ENCODE peak calls at places on chromosomes 2 and 18, in eight cellular contexts. M, P, Z, E, F, D, U and Y are unnamed samples.
A peak's percentile ranks its signal among the peaks of the same experiment; 100 is the strongest.

GRCh38 chr2:102041351-102041750 is 49.6 kb downstream of the IL1R2 start:
- DNase-seq in M (no peak), P (peak; percentile 77), Z (no peak), E (peak; percentile 78), F (no peak), D (no peak), U (no peak), Y (no peak)

GRCh38 chr2:200247494-200247893 is 59.0 kb upstream of the SPATS2L start:
- DNase-seq in M (no peak), P (no peak), Z (no peak), E (peak; percentile 69), F (no peak), D (no peak), U (no peak), Y (no peak)

GRCh38 chr2:75801234-75801982 is 90.7 kb upstream of the GCFC2 start:
- DNase-seq in M (no peak), P (no peak), Z (no peak), E (no peak), F (no peak), D (no peak), U (no peak), Y (no peak)

GRCh38 chr2:86809481-86810121 is 18.9 kb upstream of the CD8A start:
- DNase-seq in M (no peak), P (no peak), Z (no peak), E (no peak), F (no peak), D (no peak), U (no peak), Y (no peak)

GRCh38 chr18:70330887-70331286 is 42.0 kb downstream of the SOCS6 start:
- DNase-seq in M (no peak), P (no peak), Z (no peak), E (no peak), F (no peak), D (no peak), U (no peak), Y (no peak)

GRCh38 chr18:60935046-60935445 is 398.2 kb upstream of the CDH20 start:
- DNase-seq in M (peak; percentile 9), P (no peak), Z (no peak), E (peak; percentile 28), F (no peak), D (no peak), U (no peak), Y (no peak)

GRCh38 chr2:203814661-203815540 is 52.7 kb upstream of the CTLA4 start:
- DNase-seq in M (peak; percentile 77), P (peak; percentile 50), Z (peak; percentile 44), E (peak; percentile 85), F (peak; percentile 65), D (peak; percentile 14), U (peak; percentile 41), Y (peak; percentile 79)

GRCh38 chr18:57437782-57438668 is 2.9 kb downstream of the ONECUT2 start:
- DNase-seq in M (peak; percentile 37), P (no peak), Z (no peak), E (peak; percentile 15), F (no peak), D (peak; percentile 76), U (no peak), Y (no peak)

GRCh38 chr2:83017366-83018090 is 1441.6 kb downstream of the SUCLG1 start:
- DNase-seq in M (no peak), P (no peak), Z (no peak), E (no peak), F (no peak), D (no peak), U (no peak), Y (no peak)

GRCh38 chr18:32021756-32022564 is 3.3 kb downstream of the RNF125 start:
- DNase-seq in M (no peak), P (no peak), Z (no peak), E (no peak), F (no peak), D (no peak), U (no peak), Y (no peak)

GRCh38 chr18:9147440-9148238 is 11.1 kb downstream of the ANKRD12 start:
- DNase-seq in M (peak; percentile 68), P (no peak), Z (no peak), E (peak; percentile 89), F (no peak), D (no peak), U (peak; percentile 33), Y (peak; percentile 79)

GRCh38 chr2:161370981-161371380 is 45.1 kb upstream of the TBR1 start:
- DNase-seq in M (no peak), P (no peak), Z (no peak), E (no peak), F (no peak), D (no peak), U (no peak), Y (no peak)

GRCh38 chr18:45780568-45780967 is 44.9 kb upstream of the SIGLEC15 start:
- DNase-seq in M (no peak), P (no peak), Z (no peak), E (peak; percentile 44), F (no peak), D (no peak), U (no peak), Y (no peak)

GRCh38 chr2:215434447-215435260 is 1.2 kb downstream of the FN1 start:
- DNase-seq in M (no peak), P (no peak), Z (no peak), E (peak; percentile 39), F (no peak), D (no peak), U (no peak), Y (no peak)

GRCh38 chr2:10490806-10491291 is 42.7 kb upstream of the ODC1 start:
- DNase-seq in M (no peak), P (no peak), Z (no peak), E (no peak), F (no peak), D (no peak), U (no peak), Y (no peak)

GRCh38 chr2:121530210-121530562 is 494 bp upstream of the RNU4ATAC start:
- DNase-seq in M (peak; percentile 63), P (peak; percentile 54), Z (no peak), E (no peak), F (peak; percentile 82), D (peak; percentile 57), U (peak; percentile 79), Y (no peak)

GRCh38 chr18:48007955-48008701 is 77.7 kb upstream of the SMAD2 start:
- DNase-seq in M (no peak), P (no peak), Z (no peak), E (no peak), F (peak; percentile 77), D (peak; percentile 85), U (peak; percentile 67), Y (peak; percentile 72)

GRCh38 chr18:67386028-67386427 is 130.5 kb downstream of the DSEL start:
- DNase-seq in M (peak; percentile 23), P (no peak), Z (no peak), E (peak; percentile 22), F (no peak), D (no peak), U (no peak), Y (peak; percentile 30)

GRCh38 chr2:136358576-136358975 is 240.6 kb upstream of the CXCR4 start:
- DNase-seq in M (no peak), P (no peak), Z (no peak), E (no peak), F (no peak), D (no peak), U (no peak), Y (no peak)

GRCh38 chr2:231482806-231483391 is 18.6 kb upstream of the NCL start:
- DNase-seq in M (peak; percentile 31), P (peak; percentile 66), Z (no peak), E (peak; percentile 56), F (peak; percentile 87), D (peak; percentile 61), U (peak; percentile 75), Y (peak; percentile 70)

GRCh38 chr2:207847807-207848544 is 78.3 kb upstream of the FZD5 start:
- DNase-seq in M (peak; percentile 8), P (peak; percentile 29), Z (no peak), E (no peak), F (peak; percentile 70), D (peak; percentile 46), U (peak; percentile 42), Y (peak; percentile 93)

GRCh38 chr2:216665717-216666116 is 29.6 kb downstream of the IGFBP5 start:
- DNase-seq in M (no peak), P (no peak), Z (no peak), E (no peak), F (no peak), D (peak; percentile 52), U (no peak), Y (peak; percentile 73)

GRCh38 chr2:120935339-120936313 is 200.0 kb downstream of the GLI2 start:
- DNase-seq in M (peak; percentile 80), P (no peak), Z (no peak), E (no peak), F (no peak), D (peak; percentile 30), U (no peak), Y (no peak)

GRCh38 chr2:171754254-171754939 is 67.1 kb downstream of the DYNC1I2 start:
- DNase-seq in M (no peak), P (no peak), Z (no peak), E (no peak), F (no peak), D (no peak), U (no peak), Y (no peak)

GRCh38 chr18:12283256-12283655 is 24.8 kb upstream of the TUBB6 start:
- DNase-seq in M (peak; percentile 54), P (no peak), Z (no peak), E (peak; percentile 34), F (no peak), D (no peak), U (no peak), Y (peak; percentile 53)

GRCh38 chr2:121362776-121363175 is 77.8 kb upstream of the TFCP2L1 start:
- DNase-seq in M (no peak), P (no peak), Z (no peak), E (no peak), F (no peak), D (no peak), U (no peak), Y (no peak)

GRCh38 chr2:239015769-239016675 is 168.1 kb downstream of the TWIST2 start:
- DNase-seq in M (no peak), P (peak; percentile 17), Z (no peak), E (no peak), F (no peak), D (no peak), U (no peak), Y (no peak)

GRCh38 chr2:49251251-49251650 is 96.9 kb upstream of the FSHR start:
- DNase-seq in M (no peak), P (no peak), Z (no peak), E (no peak), F (no peak), D (no peak), U (no peak), Y (no peak)
- TF ChIP-seq CTCF in M (no peak), P (no peak), Z (no peak), E (no peak), F (no peak), D (no peak), U (no peak), Y (no peak)

GRCh38 chr2:229921892-229922448 is at the start of gene TRIP12:
- DNase-seq in M (peak; percentile 95), P (peak; percentile 95), Z (peak; percentile 89), E (peak; percentile 98), F (peak; percentile 94), D (peak; percentile 86), U (peak; percentile 95), Y (peak; percentile 95)
- TF ChIP-seq CTCF in M (no peak), P (no peak), Z (no peak), E (no peak), F (no peak), D (no peak), U (no peak), Y (no peak)

GRCh38 chr2:501130-501529 is 176.1 kb downstream of the TMEM18 start:
- DNase-seq in M (peak; percentile 2), P (no peak), Z (no peak), E (no peak), F (no peak), D (no peak), U (no peak), Y (no peak)
- TF ChIP-seq CTCF in M (no peak), P (no peak), Z (no peak), E (no peak), F (no peak), D (peak; percentile 35), U (no peak), Y (no peak)

GRCh38 chr2:38037757-38038615 is 38.0 kb downstream of the CYP1B1 start:
- DNase-seq in M (peak; percentile 48), P (peak; percentile 56), Z (peak; percentile 57), E (peak; percentile 57), F (no peak), D (no peak), U (peak; percentile 28), Y (no peak)
- TF ChIP-seq CTCF in M (peak; percentile 71), P (peak; percentile 13), Z (peak; percentile 53), E (peak; percentile 53), F (peak; percentile 26), D (no peak), U (peak; percentile 25), Y (no peak)